ENCODE peak calls at places on chromosomes 12 and 14, in five cellular contexts. G is transverse colon, J is occipital lobe, N is Daoy, Z is tibial artery. I is an unnamed sample.

GRCh38 chr12:22054155-22054554 is 8.1 kb downstream of the CMAS start:
- DNase-seq in N (no peak), Z (no peak), J (no peak), G (no peak), I (no peak)

GRCh38 chr12:105773501-105773900 is 365.3 kb downstream of the NUAK1 start:
- DNase-seq in N (no peak), Z (no peak), G (no peak), J (no peak), I (no peak)

GRCh38 chr12:127943481-127944210 is 323.3 kb upstream of the TMEM132C start:
- DNase-seq in J (no peak), G (peak; percentile 28), N (peak; percentile 56), Z (no peak), I (peak; percentile 52)

GRCh38 chr14:91380116-91380515 is 37.5 kb downstream of the CCDC88C start:
- DNase-seq in G (no peak), J (no peak), N (no peak), Z (no peak), I (no peak)

GRCh38 chr12:10339441-10339840 is 31.8 kb downstream of the KLRD1 start:
- DNase-seq in G (no peak), J (no peak), Z (no peak), N (peak; percentile 20), I (peak; percentile 58)

GRCh38 chr12:27607611-27608010 is 83.6 kb downstream of the PPFIBP1 start:
- DNase-seq in N (no peak), J (no peak), G (no peak), Z (no peak), I (no peak)

GRCh38 chr12:71710276-71711125 is 24.6 kb downstream of the TMEM19 start:
- DNase-seq in Z (no peak), N (peak; percentile 93), G (no peak), J (no peak), I (peak; percentile 92)

GRCh38 chr12:6603095-6603567 is 4.0 kb downstream of the CHD4 start:
- DNase-seq in G (peak; percentile 19), Z (peak; percentile 62), N (peak; percentile 58), J (peak; percentile 12), I (no peak)

GRCh38 chr12:67754933-67755697 is 106.6 kb downstream of the DYRK2 start:
- DNase-seq in J (no peak), N (no peak), Z (no peak), G (no peak), I (no peak)

GRCh38 chr12:47835831-47836155 is 16.1 kb upstream of the HDAC7 start:
- DNase-seq in J (no peak), Z (no peak), G (no peak), N (no peak), I (no peak)

GRCh38 chr12:82574191-82574590 is 112.5 kb upstream of the TMTC2 start:
- DNase-seq in G (no peak), N (no peak), J (no peak), Z (no peak), I (no peak)

GRCh38 chr12:9319842-9320173 is 111.6 kb upstream of the PZP start:
- DNase-seq in Z (no peak), G (no peak), J (no peak), N (no peak), I (no peak)